ENCODE peak calls at places on chromosomes 12 and 14, in ten cellular contexts. G, F, Z, P, V, U, T, R, E and C are unnamed samples.

GRCh38 chr12:88556213-88556612 is 24.1 kb downstream of the KITLG start:
- DNase-seq in G (no peak), F (no peak), Z (no peak), P (no peak), V (no peak), U (no peak), T (no peak), R (no peak), E (no peak), C (no peak)

GRCh38 chr14:36094963-36095362 is 81.6 kb downstream of the PTCSC3 start:
- DNase-seq in G (no peak), F (no peak), Z (no peak), P (no peak), V (no peak), U (no peak), T (no peak), R (no peak), E (no peak), C (no peak)

GRCh38 chr12:119748512-119748911 is 80.6 kb downstream of the PRKAB1 start:
- DNase-seq in G (no peak), F (peak; percentile 22), Z (no peak), P (no peak), V (no peak), U (no peak), T (no peak), R (no peak), E (no peak), C (no peak)

GRCh38 chr12:70007687-70008086 is 182.7 kb downstream of the MYRFL start:
- DNase-seq in G (no peak), F (no peak), Z (no peak), P (no peak), V (no peak), U (no peak), T (no peak), R (no peak), E (no peak), C (no peak)

GRCh38 chr12:42039146-42039545 is 105.5 kb downstream of the GXYLT1 start:
- DNase-seq in G (no peak), F (peak; percentile 68), Z (no peak), P (no peak), V (no peak), U (no peak), T (no peak), R (no peak), E (no peak), C (no peak)

GRCh38 chr12:122918827-122919226 is 22.9 kb upstream of the VPS37B start:
- DNase-seq in G (no peak), F (no peak), Z (no peak), P (no peak), V (no peak), U (no peak), T (no peak), R (no peak), E (no peak), C (no peak)

GRCh38 chr14:50659327-50659974 is 8.7 kb downstream of the SAV1 start:
- DNase-seq in G (no peak), F (no peak), Z (peak; percentile 34), P (no peak), V (no peak), U (no peak), T (no peak), R (peak; percentile 21), E (no peak), C (no peak)

GRCh38 chr14:77311217-77311616 is 9.5 kb downstream of the POMT2 start:
- DNase-seq in G (no peak), F (no peak), Z (no peak), P (no peak), V (no peak), U (no peak), T (no peak), R (no peak), E (no peak), C (no peak)

GRCh38 chr12:97575792-97576191 is 113.2 kb downstream of the RMST start:
- DNase-seq in G (no peak), F (no peak), Z (no peak), P (no peak), V (no peak), U (no peak), T (no peak), R (no peak), E (no peak), C (no peak)

GRCh38 chr14:77870646-77871045 is 70.7 kb downstream of the ADCK1 start:
- DNase-seq in G (no peak), F (no peak), Z (no peak), P (no peak), V (no peak), U (no peak), T (no peak), R (no peak), E (no peak), C (no peak)

GRCh38 chr12:27340971-27341370 is 8.3 kb downstream of the BMAL2 start:
- DNase-seq in G (no peak), F (peak; percentile 21), Z (no peak), P (no peak), V (no peak), U (no peak), T (no peak), R (no peak), E (no peak), C (no peak)

GRCh38 chr14:68895304-68895703 is 83.8 kb downstream of the ACTN1 start:
- DNase-seq in G (no peak), F (no peak), Z (no peak), P (no peak), V (no peak), U (no peak), T (no peak), R (no peak), E (no peak), C (no peak)

GRCh38 chr14:57725399-57726077 is 140.4 kb downstream of the SLC35F4 start:
- DNase-seq in G (no peak), F (peak; percentile 52), Z (no peak), P (no peak), V (no peak), U (no peak), T (no peak), R (no peak), E (no peak), C (no peak)

GRCh38 chr12:29611906-29612305 is 114.4 kb upstream of the OVCH1 start:
- DNase-seq in G (no peak), F (peak; percentile 82), Z (no peak), P (no peak), V (no peak), U (no peak), T (peak; percentile 37), R (peak; percentile 11), E (no peak), C (no peak)

DNA sequence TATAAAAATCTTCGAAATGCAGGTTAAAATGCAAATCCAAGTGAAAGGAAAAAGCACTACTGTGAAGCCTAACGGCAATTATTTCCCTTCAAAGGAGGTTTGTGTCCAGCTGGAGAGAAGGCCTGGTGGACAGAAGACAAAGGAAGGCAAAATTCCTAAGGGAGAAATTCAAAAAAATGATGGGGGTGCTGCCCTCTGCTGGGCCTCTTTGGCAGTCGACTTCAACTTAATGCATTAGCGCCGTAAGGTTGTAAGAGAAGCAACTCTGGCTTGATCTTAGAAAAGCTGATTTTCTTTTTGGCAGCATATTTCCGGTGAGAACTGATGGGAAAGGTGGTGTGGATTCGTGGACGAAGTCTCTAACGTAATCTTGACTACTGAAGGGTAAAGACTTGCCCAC is 34.3 kb upstream of the CHFR start:
- DNase-seq in G (no peak), F (no peak), Z (no peak), P (no peak), V (no peak), U (no peak), T (no peak), R (no peak), E (no peak), C (no peak)
- TF ChIP-seq CTCF in G (peak; percentile 11), F (no peak), Z (no peak), P (no peak), V (peak; percentile 61), U (no peak), T (no peak), R (no peak), E (no peak), C (no peak)

GRCh38 chr14:103142031-103142430 is 18.8 kb downstream of the TNFAIP2 start:
- DNase-seq in G (no peak), F (no peak), Z (no peak), P (no peak), V (no peak), U (no peak), T (no peak), R (no peak), E (no peak), C (no peak)
- TF ChIP-seq CTCF in G (no peak), F (no peak), Z (no peak), P (no peak), V (no peak), U (no peak), T (no peak), R (no peak), E (no peak), C (no peak)

GRCh38 chr14:24271834-24272263 is 452 bp upstream of the RABGGTA start:
- DNase-seq in G (no peak), F (no peak), Z (no peak), P (no peak), V (no peak), U (no peak), T (no peak), R (no peak), E (no peak), C (no peak)

GRCh38 chr14:24272442-24272841 is 1.0 kb upstream of the RABGGTA start:
- DNase-seq in G (no peak), F (no peak), Z (no peak), P (no peak), V (no peak), U (no peak), T (no peak), R (no peak), E (no peak), C (no peak)

GRCh38 chr14:24274101-24274543 is 2.7 kb upstream of the RABGGTA start:
- DNase-seq in G (peak; percentile 85), F (no peak), Z (no peak), P (no peak), V (no peak), U (no peak), T (no peak), R (no peak), E (no peak), C (no peak)

GRCh38 chr14:24275524-24276139 is 4.2 kb upstream of the RABGGTA start:
- DNase-seq in G (no peak), F (no peak), Z (no peak), P (no peak), V (peak; percentile 59), U (no peak), T (no peak), R (no peak), E (no peak), C (no peak)

GRCh38 chr14:24273422-24273998 is 2.1 kb upstream of the RABGGTA start:
- DNase-seq in G (no peak), F (no peak), Z (no peak), P (no peak), V (no peak), U (no peak), T (no peak), R (no peak), E (no peak), C (no peak)
- TF ChIP-seq CTCF in G (peak; percentile 41), F (no peak), Z (no peak), P (no peak), V (peak; percentile 27), U (no peak), T (no peak), R (no peak), E (no peak), C (no peak)

DNA sequence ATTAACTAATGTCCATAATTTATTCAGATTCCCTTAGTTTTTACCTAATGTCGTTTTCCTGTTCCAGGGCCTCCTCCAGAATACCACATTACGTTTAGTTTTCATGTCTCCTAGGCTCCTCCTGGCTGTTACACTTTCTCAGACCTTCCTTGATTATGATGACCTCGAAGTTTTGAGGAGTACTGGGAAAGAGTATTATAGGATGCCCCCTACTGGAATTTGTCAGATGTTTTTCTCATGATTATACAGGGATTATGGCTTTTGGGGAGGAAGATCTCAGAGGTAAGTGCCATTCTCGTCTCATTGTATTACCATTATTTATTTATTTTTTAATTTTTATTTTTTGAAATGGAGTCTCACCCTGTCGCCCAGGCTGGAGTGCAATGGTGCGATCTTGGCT is 17.7 kb upstream of the C1S start:
- DNase-seq in G (no peak), F (peak; percentile 2), Z (no peak), P (no peak), V (no peak), U (no peak), T (peak; percentile 32), R (no peak), E (no peak), C (no peak)
- TF ChIP-seq CTCF in G (peak; percentile 30), F (peak; percentile 18), Z (peak; percentile 37), P (no peak), V (peak; percentile 62), U (no peak), T (peak; percentile 50), R (no peak), E (peak; percentile 33), C (no peak)